ENCODE peak calls at places on chromosomes 6 and 20, in seven cellular contexts. X is activated T-helper 2 cell treated with anti-CD3 and anti-CD28 coated beads, Interferon-gamma antibody, Interleukin-2, Interleukin-4, amounts not matched to agents 10 μg/mL and 5 μg/mL and 100 μg/mL, durations not matched to agents 14 hours and 24 hours and 36 hours; T is putamen; C is fibroblast of lung; Z is EL; P is brain microvascular endothelial cell; V is NCI-H1105 treated with DMSO at 0.1 percent for 48 hours. M is an unnamed sample.

GRCh38 chr6:35457907-35458306 is 5.8 kb downstream of the FANCE start:
- DNase-seq in X (no peak), T (no peak), C (no peak), Z (no peak), P (no peak), V (no peak), M (no peak)

GRCh38 chr6:110528930-110529325 is 52.5 kb upstream of the SLC22A16 start:
- DNase-seq in X (no peak), T (no peak), C (no peak), Z (no peak), P (no peak), V (no peak), M (no peak)

GRCh38 chr20:22924036-22924737 is 110.9 kb upstream of the SSTR4 start:
- DNase-seq in X (no peak), T (no peak), C (no peak), Z (no peak), P (no peak), V (no peak), M (no peak)

GRCh38 chr6:16486661-16487060 is 248.3 kb downstream of the GMPR start:
- DNase-seq in X (no peak), T (no peak), C (no peak), Z (no peak), P (no peak), V (no peak), M (no peak)

GRCh38 chr6:1987640-1988039 is 257.8 kb downstream of the GMDS start:
- DNase-seq in X (no peak), T (no peak), C (peak), Z (peak), P (peak), V (no peak), M (peak)

GRCh38 chr6:25699649-25700048 is 47.6 kb downstream of the SCGN start:
- DNase-seq in X (no peak), T (no peak), C (no peak), Z (no peak), P (no peak), V (no peak), M (no peak)

GRCh38 chr6:157188213-157188612 is 135.1 kb downstream of the TMEM242 start:
- DNase-seq in X (no peak), T (no peak), C (peak), Z (peak), P (peak), V (no peak), M (no peak)

GRCh38 chr6:32972353-32973143 is 4.2 kb downstream of the BRD2 start:
- DNase-seq in X (no peak), T (no peak), C (no peak), Z (no peak), P (no peak), V (peak), M (peak)

GRCh38 chr6:168139121-168139520 is 60.1 kb upstream of the FRMD1 start:
- DNase-seq in X (no peak), T (no peak), C (no peak), Z (no peak), P (no peak), V (no peak), M (no peak)

GRCh38 chr6:6683964-6684363 is 95.4 kb downstream of the LY86 start:
- DNase-seq in X (no peak), T (no peak), C (no peak), Z (no peak), P (no peak), V (no peak), M (no peak)

GRCh38 chr20:57030611-57031600 is 235.5 kb downstream of the BMP7 start:
- DNase-seq in X (no peak), T (no peak), C (peak), Z (peak), P (peak), V (no peak), M (peak)

GRCh38 chr20:16404171-16404570 is 169.1 kb downstream of the KIF16B start:
- DNase-seq in X (no peak), T (no peak), C (no peak), Z (no peak), P (no peak), V (no peak), M (no peak)

GRCh38 chr6:44306710-44307109 is 6.4 kb downstream of the AARS2 start:
- DNase-seq in X (no peak), T (no peak), C (no peak), Z (no peak), P (no peak), V (no peak), M (no peak)

M was measured in NCI-H226.